ENCODE peak calls at places on chromosomes 16 and 17, in ten cellular contexts. C, L, O, I, K, P, T, Y, J and Z are unnamed samples.

GRCh38 chr17:32483451-32484019 is 3.3 kb upstream of the CDK5R1 start:
- DNase-seq in C (peak; percentile 53), L (no peak), O (peak; percentile 88), I (no peak), K (no peak), P (peak; percentile 37), T (peak; percentile 85), Y (peak; percentile 67), J (no peak), Z (peak; percentile 70)

GRCh38 chr17:38745545-38745944 is 2.6 kb downstream of the PCGF2 start:
- DNase-seq in C (no peak), L (no peak), O (no peak), I (no peak), K (no peak), P (no peak), T (no peak), Y (no peak), J (no peak), Z (no peak)

GRCh38 chr17:72656114-72656763 is 436.2 kb downstream of the SLC39A11 start:
- DNase-seq in C (no peak), L (no peak), O (peak; percentile 36), I (no peak), K (no peak), P (no peak), T (no peak), Y (no peak), J (no peak), Z (no peak)

GRCh38 chr16:63933841-63934240 is 1188.0 kb downstream of the CDH11 start:
- DNase-seq in C (no peak), L (no peak), O (no peak), I (no peak), K (no peak), P (no peak), T (no peak), Y (no peak), J (no peak), Z (no peak)

GRCh38 chr17:19383681-19384470 is 3.1 kb downstream of the MFAP4 start:
- DNase-seq in C (no peak), L (no peak), O (no peak), I (no peak), K (no peak), P (no peak), T (peak; percentile 60), Y (no peak), J (no peak), Z (no peak)

GRCh38 chr17:48513097-48513496 is 17.7 kb downstream of the HOXB1 start:
- DNase-seq in C (no peak), L (no peak), O (no peak), I (no peak), K (no peak), P (no peak), T (no peak), Y (no peak), J (no peak), Z (no peak)

GRCh38 chr16:10749680-10750035 is 6.0 kb downstream of the NUBP1 start:
- DNase-seq in C (no peak), L (no peak), O (no peak), I (no peak), K (no peak), P (no peak), T (no peak), Y (peak; percentile 15), J (no peak), Z (no peak)

GRCh38 chr17:6047966-6048365 is 22.2 kb upstream of the WSCD1 start:
- DNase-seq in C (no peak), L (no peak), O (no peak), I (no peak), K (no peak), P (no peak), T (no peak), Y (peak; percentile 63), J (no peak), Z (no peak)

GRCh38 chr16:64094992-64095579 is 1026.8 kb downstream of the CDH11 start:
- DNase-seq in C (no peak), L (no peak), O (no peak), I (no peak), K (no peak), P (no peak), T (no peak), Y (peak; percentile 58), J (no peak), Z (no peak)

GRCh38 chr16:85347213-85347591 is 234.9 kb upstream of the CIBAR2 start:
- DNase-seq in C (no peak), L (no peak), O (no peak), I (no peak), K (no peak), P (peak; percentile 79), T (no peak), Y (no peak), J (no peak), Z (no peak)

GRCh38 chr17:79340771-79341528 is 266.3 kb downstream of the ENGASE start:
- DNase-seq in C (no peak), L (no peak), O (no peak), I (no peak), K (no peak), P (no peak), T (no peak), Y (no peak), J (peak; percentile 12), Z (no peak)

GRCh38 chr16:66335704-66336329 is 30.7 kb upstream of the CDH5 start:
- DNase-seq in C (no peak), L (no peak), O (peak; percentile 34), I (no peak), K (no peak), P (no peak), T (peak; percentile 55), Y (peak; percentile 75), J (peak; percentile 18), Z (peak; percentile 56)

GRCh38 chr16:10321407-10322397 is 64.2 kb upstream of the ATF7IP2 start:
- DNase-seq in C (peak; percentile 3), L (no peak), O (no peak), I (no peak), K (no peak), P (peak; percentile 33), T (no peak), Y (no peak), J (no peak), Z (no peak)

GRCh38 chr17:78127240-78127887 is 1.2 kb downstream of the TMC6 start:
- DNase-seq in C (peak; percentile 90), L (no peak), O (peak; percentile 88), I (peak; percentile 54), K (no peak), P (peak; percentile 60), T (peak; percentile 81), Y (no peak), J (peak; percentile 75), Z (no peak)

GRCh38 chr16:46947900-46948547 is 25.4 kb downstream of the DNAJA2 start:
- DNase-seq in C (no peak), L (no peak), O (no peak), I (peak; percentile 26), K (no peak), P (peak; percentile 41), T (no peak), Y (peak; percentile 26), J (no peak), Z (peak; percentile 32)

GRCh38 chr16:26505501-26505900 is 561.2 kb upstream of the C16orf82 start:
- DNase-seq in C (no peak), L (no peak), O (no peak), I (no peak), K (no peak), P (no peak), T (no peak), Y (no peak), J (no peak), Z (no peak)

GRCh38 chr16:88940196-88941050 is 36.6 kb downstream of the CBFA2T3 start:
- DNase-seq in C (no peak), L (no peak), O (no peak), I (no peak), K (no peak), P (no peak), T (peak; percentile 57), Y (no peak), J (no peak), Z (no peak)

GRCh38 chr17:9763643-9764042 is 27.7 kb downstream of the DHRS7C start:
- DNase-seq in C (no peak), L (no peak), O (no peak), I (no peak), K (no peak), P (no peak), T (no peak), Y (no peak), J (no peak), Z (no peak)

GRCh38 chr16:22787456-22788189 is 26.3 kb upstream of the HS3ST2 start:
- DNase-seq in C (no peak), L (no peak), O (no peak), I (no peak), K (no peak), P (no peak), T (no peak), Y (peak; percentile 32), J (peak; percentile 9), Z (no peak)

GRCh38 chr17:48835971-48836370 is 5.1 kb downstream of the CALCOCO2 start:
- DNase-seq in C (no peak), L (no peak), O (no peak), I (no peak), K (no peak), P (peak; percentile 23), T (no peak), Y (no peak), J (no peak), Z (no peak)

GRCh38 chr17:61159415-61159814 is 240.2 kb upstream of the TBX2 start:
- DNase-seq in C (no peak), L (no peak), O (no peak), I (no peak), K (no peak), P (no peak), T (no peak), Y (peak; percentile 72), J (no peak), Z (no peak)

GRCh38 chr17:77721823-77722160 is 236.7 kb upstream of the TNRC6C start:
- DNase-seq in C (no peak), L (no peak), O (no peak), I (no peak), K (no peak), P (no peak), T (no peak), Y (no peak), J (no peak), Z (no peak)

GRCh38 chr16:81711609-81712329 is 67.3 kb upstream of the PLCG2 start:
- DNase-seq in C (no peak), L (peak; percentile 69), O (no peak), I (no peak), K (no peak), P (no peak), T (no peak), Y (peak; percentile 96), J (peak; percentile 41), Z (peak; percentile 95)

GRCh38 chr16:80006175-80006895 is 405.8 kb upstream of the MAF start:
- DNase-seq in C (no peak), L (no peak), O (no peak), I (no peak), K (no peak), P (no peak), T (peak; percentile 30), Y (peak; percentile 76), J (peak; percentile 12), Z (no peak)

GRCh38 chr17:28973414-28973813 is 22.1 kb upstream of the PHF12 start:
- DNase-seq in C (peak; percentile 62), L (no peak), O (peak; percentile 29), I (no peak), K (no peak), P (no peak), T (peak; percentile 71), Y (peak; percentile 79), J (no peak), Z (no peak)

GRCh38 chr17:68318103-68318991 is 27.1 kb downstream of the ARSG start:
- DNase-seq in C (no peak), L (peak; percentile 75), O (no peak), I (no peak), K (no peak), P (no peak), T (no peak), Y (peak; percentile 72), J (no peak), Z (peak; percentile 53)

GRCh38 chr17:8800656-8801055 is 1.5 kb upstream of the MFSD6L start:
- DNase-seq in C (no peak), L (no peak), O (no peak), I (no peak), K (no peak), P (no peak), T (no peak), Y (no peak), J (no peak), Z (no peak)

GRCh38 chr16:1706386-1707192 is 594 bp downstream of the MAPK8IP3 start:
- DNase-seq in C (no peak), L (no peak), O (no peak), I (peak; percentile 25), K (peak; percentile 34), P (peak; percentile 75), T (no peak), Y (peak; percentile 40), J (no peak), Z (no peak)